ENCODE peak calls at places on chromosomes 2 and 18, in four cellular contexts. O, I, Z and L are unnamed samples.
A peak's percentile ranks its signal among the peaks of the same experiment; 100 is the strongest.

GRCh38 chr2:106358081-106358480 is 110.1 kb downstream of the RGPD3 start:
- DNase-seq in Z (no peak), I (no peak), O (no peak), L (no peak)

GRCh38 chr2:150609831-150610582 is 122.5 kb upstream of the RND3 start:
- DNase-seq in O (no peak), Z (no peak), I (no peak), L (no peak)

GRCh38 chr2:220998156-220998555 is 573.9 kb downstream of the EPHA4 start:
- DNase-seq in I (no peak), Z (no peak), O (no peak), L (no peak)

GRCh38 chr2:74585406-74586182 is 31.1 kb downstream of the DOK1 start:
- DNase-seq in I (no peak), O (no peak), Z (no peak), L (no peak)

GRCh38 chr18:41378628-41379027 is 576.4 kb upstream of the PIK3C3 start:
- DNase-seq in O (peak; percentile 5), I (no peak), Z (no peak), L (peak; percentile 52)

GRCh38 chr2:208356846-208357574 is 49.6 kb upstream of the PTH2R start:
- DNase-seq in I (no peak), Z (no peak), O (no peak), L (no peak)

GRCh38 chr2:63048367-63049171 is 2.1 kb upstream of the OTX1 start:
- DNase-seq in I (no peak), O (no peak), Z (no peak), L (no peak)

GRCh38 chr2:121128741-121129659 is 156.0 kb downstream of the TFCP2L1 start:
- DNase-seq in I (no peak), Z (peak; percentile 39), O (peak; percentile 66), L (no peak)

GRCh38 chr2:111704246-111704645 is 179.7 kb downstream of the ANAPC1 start:
- DNase-seq in O (no peak), Z (no peak), I (no peak), L (no peak)

GRCh38 chr2:29663266-29663665 is 258.1 kb downstream of the ALK start:
- DNase-seq in Z (no peak), I (no peak), O (no peak), L (no peak)

GRCh38 chr2:70785137-70785911 is 5.1 kb downstream of the FIGLA start:
- DNase-seq in I (no peak), O (peak; percentile 53), Z (no peak), L (no peak)

GRCh38 chr18:12773369-12773768 is 70.5 kb downstream of the PSMG2 start:
- DNase-seq in I (no peak), O (no peak), Z (no peak), L (no peak)

GRCh38 chr2:48651127-48651526 is 33.5 kb downstream of the GTF2A1L start:
- DNase-seq in O (no peak), Z (no peak), I (no peak), L (no peak)

GRCh38 chr2:239015769-239016675 is 168.1 kb downstream of the TWIST2 start:
- DNase-seq in I (no peak), Z (no peak), O (no peak), L (no peak)

GRCh38 chr2:43676322-43677050 is at the start of gene C1GALT1C1L:
- DNase-seq in O (peak; percentile 37), Z (no peak), I (no peak), L (no peak)

GRCh38 chr2:186629245-186629996 is 39.6 kb downstream of the ITGAV start:
- DNase-seq in Z (no peak), O (no peak), I (no peak), L (no peak)

GRCh38 chr2:190137561-190137960 is 75.0 kb upstream of the MSTN start:
- DNase-seq in I (no peak), O (no peak), Z (no peak), L (no peak)

GRCh38 chr18:41410007-41410406 is 545.0 kb upstream of the PIK3C3 start:
- DNase-seq in O (no peak), Z (no peak), I (no peak), L (no peak)

GRCh38 chr2:96527052-96527964 is 9.2 kb upstream of the ARID5A start:
- DNase-seq in O (no peak), I (peak; percentile 55), Z (no peak), L (no peak)

GRCh38 chr2:223925106-223925505 is 20.0 kb downstream of the WDFY1 start:
- DNase-seq in Z (no peak), I (no peak), O (no peak), L (no peak)